ENCODE peak calls at places on chromosome 17, in eight cellular contexts. A is lower leg skin, B is IMR-90, G is body of pancreas, Z is H54, S is esophagus muscularis mucosa, X is uterus, N is GM12891. J is an unnamed sample.

GRCh38 chr17:42906772-42907171 is 6.2 kb downstream of the G6PC1 start:
- DNase-seq in A (no peak), B (no peak), G (no peak), Z (no peak), S (no peak), X (no peak), N (no peak), J (no peak)

GRCh38 chr17:19000531-19001011 is 4.0 kb downstream of the FAM83G start:
- DNase-seq in A (no peak), B (peak), G (no peak), Z (peak), S (no peak), X (no peak), N (no peak), J (no peak)

GRCh38 chr17:8408371-8408770 is 10.7 kb upstream of the RNF222 start:
- DNase-seq in A (peak), B (no peak), G (no peak), Z (no peak), S (no peak), X (no peak), N (no peak), J (no peak)

GRCh38 chr17:80586464-80587228 is 42.0 kb downstream of the RPTOR start:
- DNase-seq in A (peak), B (peak), G (peak), Z (no peak), S (no peak), X (no peak), N (no peak), J (no peak)

GRCh38 chr17:45794840-45795239 is 10.7 kb downstream of the CRHR1 start:
- DNase-seq in A (no peak), B (no peak), G (no peak), Z (peak), S (no peak), X (no peak), N (no peak), J (no peak)

GRCh38 chr17:48546187-48546923 is 1.4 kb upstream of the HOXB2 start:
- DNase-seq in A (no peak), B (peak), G (no peak), Z (no peak), S (no peak), X (peak), N (no peak), J (no peak)

GRCh38 chr17:56300191-56300590 is 146.9 kb downstream of the ANKFN1 start:
- DNase-seq in A (no peak), B (no peak), G (no peak), Z (no peak), S (peak), X (no peak), N (no peak), J (no peak)

GRCh38 chr17:62703776-62704380 is 76.4 kb downstream of the MRC2 start:
- DNase-seq in A (peak), B (peak), G (peak), Z (peak), S (no peak), X (peak), N (peak), J (peak)

GRCh38 chr17:10612957-10613744 is 44.0 kb downstream of the MYH3 start:
- DNase-seq in A (peak), B (peak), G (no peak), Z (no peak), S (no peak), X (no peak), N (no peak), J (no peak)

GRCh38 chr17:79668344-79669250 is 57.7 kb upstream of the RBFOX3 start:
- DNase-seq in A (peak), B (no peak), G (no peak), Z (no peak), S (no peak), X (no peak), N (no peak), J (no peak)

GRCh38 chr17:58337600-58338453 is 9.2 kb upstream of the TSPOAP1 start:
- DNase-seq in A (peak), B (peak), G (peak), Z (peak), S (no peak), X (peak), N (no peak), J (peak)
- TF ChIP-seq POLR2A in A (no peak), B (no peak), G (no peak), Z (no peak), S (peak), X (peak), N (peak), J (peak)

DNA sequence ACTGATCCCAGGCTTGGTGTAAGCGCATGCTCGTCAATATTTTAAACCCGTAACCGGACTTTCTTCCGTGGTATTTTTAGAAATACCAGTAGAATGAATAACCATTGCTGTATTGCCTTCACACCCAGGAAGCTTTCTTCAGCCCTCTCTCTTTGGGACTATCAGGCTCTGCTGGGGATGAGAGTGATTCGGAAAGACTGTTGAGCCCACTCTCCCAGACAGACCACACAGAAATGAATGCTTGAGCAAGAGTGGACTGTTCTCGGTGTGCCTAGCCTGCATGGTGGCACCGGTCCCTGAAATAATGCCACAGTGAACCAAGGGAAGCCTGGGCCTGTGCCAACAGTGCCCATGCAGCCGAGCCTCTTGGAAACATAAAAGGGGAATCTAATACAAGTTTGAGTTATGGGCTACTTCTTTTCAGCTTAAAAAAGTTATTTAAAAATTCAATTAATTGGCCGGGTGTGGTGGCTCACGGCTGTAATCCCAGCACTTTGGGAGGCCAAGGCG is 90.0 kb upstream of the ELAC2 start:
- DNase-seq in A (no peak), B (no peak), G (no peak), Z (no peak), S (no peak), X (no peak), N (no peak), J (no peak)
- TF ChIP-seq POLR2A in A (no peak), B (no peak), G (no peak), Z (no peak), S (no peak), X (no peak), N (no peak), J (no peak)

GRCh38 chr17:30824356-30825145 is at the start of gene CRLF3:
- DNase-seq in A (peak), B (peak), G (peak), Z (peak), S (peak), X (peak), N (peak), J (peak)
- TF ChIP-seq POLR2A in A (no peak), B (peak), G (peak), Z (peak), S (peak), X (peak), N (peak), J (peak)

GRCh38 chr17:82327289-82327688 is 6.3 kb downstream of the SECTM1 start:
- DNase-seq in A (no peak), B (no peak), G (no peak), Z (no peak), S (no peak), X (no peak), N (no peak), J (no peak)

GRCh38 chr17:82327757-82328140 is 5.8 kb downstream of the SECTM1 start:
- DNase-seq in A (no peak), B (no peak), G (no peak), Z (no peak), S (no peak), X (no peak), N (no peak), J (no peak)

GRCh38 chr17:82328994-82329507 is 4.5 kb downstream of the SECTM1 start:
- DNase-seq in A (no peak), B (no peak), G (no peak), Z (no peak), S (no peak), X (no peak), N (no peak), J (no peak)

GRCh38 chr17:82329683-82330321 is 3.8 kb downstream of the SECTM1 start:
- DNase-seq in A (no peak), B (no peak), G (no peak), Z (no peak), S (no peak), X (no peak), N (no peak), J (no peak)

DNA sequence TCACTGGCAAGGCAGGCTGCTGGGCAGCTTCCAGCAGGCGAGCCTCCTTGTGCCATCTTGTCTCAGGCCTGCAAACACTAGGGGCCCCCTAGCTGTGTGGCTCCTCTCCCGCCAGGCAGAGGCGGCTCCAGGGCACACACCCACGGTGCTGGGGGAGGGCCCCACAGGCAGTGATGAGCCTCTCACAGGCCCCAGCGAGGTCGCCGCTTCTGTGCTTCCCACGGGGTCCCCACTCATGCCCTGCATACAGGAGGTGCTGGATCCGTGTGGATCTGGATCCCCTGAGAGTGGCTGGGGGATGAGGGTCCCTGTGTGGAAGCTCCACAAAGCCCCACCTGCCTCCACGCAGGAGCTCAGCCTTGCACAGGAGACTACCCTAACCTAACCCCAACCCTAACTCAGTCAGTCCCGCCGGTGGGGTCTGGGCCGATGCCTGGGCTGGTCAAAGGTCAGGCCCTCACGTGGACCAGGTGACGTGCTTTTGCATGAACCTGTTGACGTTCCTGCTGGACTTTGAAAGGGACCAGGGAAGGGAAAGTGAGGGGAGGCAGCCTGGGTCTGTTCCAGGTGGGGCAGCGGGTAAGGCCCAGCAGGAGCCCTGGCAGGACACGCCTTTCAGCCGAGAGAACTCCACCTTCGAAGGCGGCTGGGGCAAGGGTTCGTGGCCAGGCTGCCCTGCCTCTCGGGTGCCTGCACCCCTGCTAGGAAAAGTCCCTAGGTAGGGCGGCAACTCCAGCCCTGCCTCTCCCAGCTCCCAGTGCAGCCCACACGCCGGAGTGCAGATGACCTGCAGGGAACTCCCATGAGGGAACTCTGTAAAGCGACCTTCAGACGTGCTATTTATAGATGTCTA is 5.2 kb downstream of the SECTM1 start:
- DNase-seq in A (no peak), B (no peak), G (no peak), Z (no peak), S (no peak), X (no peak), N (no peak), J (no peak)
- TF ChIP-seq POLR2A in A (no peak), B (no peak), G (no peak), Z (no peak), S (no peak), X (no peak), N (no peak), J (no peak)

J was measured in tibial nerve.